ENCODE peak calls at places on chromosomes 4 and X, in six cellular contexts. Z is fibroblast of lung; B is ovary; X is heart left ventricle; Q is CD8-positive, alpha-beta memory T cell; P is kidney. N is an unnamed sample.

GRCh38 chr4:25253072-25253447 is 19.2 kb downstream of the PI4K2B start:
- DNase-seq in P (no peak), Z (no peak), Q (no peak), B (no peak), X (no peak), N (no peak)

GRCh38 chr4:31998807-31999206 is 1278.6 kb downstream of the PCDH7 start:
- DNase-seq in P (no peak), Q (no peak), B (no peak), Z (no peak), X (no peak), N (no peak)

GRCh38 chr4:169975837-169976796 is 50.1 kb downstream of the MFAP3L start:
- DNase-seq in B (no peak), X (no peak), P (no peak), Q (no peak), Z (no peak), N (no peak)

GRCh38 chr4:175823015-175823741 is 11.1 kb upstream of the GPM6A start:
- DNase-seq in Q (no peak), B (no peak), P (no peak), X (no peak), Z (no peak), N (no peak)

GRCh38 chr4:88320174-88320779 is 35.9 kb upstream of the PPM1K start:
- DNase-seq in B (no peak), P (no peak), Q (no peak), X (no peak), Z (peak), N (no peak)

GRCh38 chr4:185710487-185710995 is 101.5 kb downstream of the SORBS2 start:
- DNase-seq in Q (no peak), Z (no peak), P (no peak), X (no peak), B (no peak), N (no peak)

GRCh38 chrX:133749951-133750350 is 235.4 kb downstream of the GPC3 start:
- DNase-seq in B (no peak), Q (no peak), X (no peak), P (no peak), Z (no peak), N (no peak)

GRCh38 chr4:139523076-139523475 is 32.9 kb downstream of the SETD7 start:
- DNase-seq in Q (no peak), P (no peak), B (no peak), X (no peak), Z (no peak), N (no peak)

GRCh38 chr4:73885570-73886230 is 16.5 kb downstream of the CXCL1 start:
- DNase-seq in Z (no peak), Q (no peak), X (no peak), B (no peak), P (no peak), N (no peak)

GRCh38 chrX:117743469-117744251 is 372.9 kb downstream of the KLHL13 start:
- DNase-seq in P (no peak), X (no peak), Z (no peak), Q (no peak), B (no peak), N (peak)

GRCh38 chr4:127732623-127733199 is 2.5 kb downstream of the SLC25A31 start:
- DNase-seq in P (no peak), B (no peak), Q (no peak), X (no peak), Z (peak), N (no peak)

GRCh38 chrX:20829665-20830481 is 544.3 kb upstream of the CNKSR2 start:
- DNase-seq in B (no peak), X (no peak), Q (no peak), Z (peak), P (no peak), N (no peak)

GRCh38 chrX:24775891-24776290 is 82.2 kb downstream of the POLA1 start:
- DNase-seq in B (no peak), Q (no peak), X (no peak), Z (no peak), P (no peak), N (no peak)

GRCh38 chr4:2333916-2334644 is 72.2 kb upstream of the MXD4 start:
- DNase-seq in B (no peak), Q (no peak), Z (no peak), P (peak), X (no peak), N (no peak)

GRCh38 chr4:124640037-124640730 is 72.3 kb downstream of the ANKRD50 start:
- DNase-seq in Q (no peak), B (no peak), Z (peak), X (no peak), P (no peak), N (no peak)

GRCh38 chr4:186190456-186191265 is 706 bp upstream of the CYP4V2 start:
- DNase-seq in B (no peak), X (peak), Z (peak), P (peak), Q (peak), N (peak)

GRCh38 chr4:185755451-185755850 is 56.5 kb downstream of the SORBS2 start:
- DNase-seq in P (no peak), Q (no peak), Z (no peak), B (no peak), X (no peak), N (no peak)

GRCh38 chrX:154693394-154693793 is 40.0 kb upstream of the CTAG2 start:
- DNase-seq in X (no peak), Q (no peak), P (no peak), Z (no peak), B (no peak), N (no peak)
- H3K4me3 ChIP-seq in X (no peak), Q (no peak), P (no peak), Z (no peak), B (no peak), N (no peak)

DNA sequence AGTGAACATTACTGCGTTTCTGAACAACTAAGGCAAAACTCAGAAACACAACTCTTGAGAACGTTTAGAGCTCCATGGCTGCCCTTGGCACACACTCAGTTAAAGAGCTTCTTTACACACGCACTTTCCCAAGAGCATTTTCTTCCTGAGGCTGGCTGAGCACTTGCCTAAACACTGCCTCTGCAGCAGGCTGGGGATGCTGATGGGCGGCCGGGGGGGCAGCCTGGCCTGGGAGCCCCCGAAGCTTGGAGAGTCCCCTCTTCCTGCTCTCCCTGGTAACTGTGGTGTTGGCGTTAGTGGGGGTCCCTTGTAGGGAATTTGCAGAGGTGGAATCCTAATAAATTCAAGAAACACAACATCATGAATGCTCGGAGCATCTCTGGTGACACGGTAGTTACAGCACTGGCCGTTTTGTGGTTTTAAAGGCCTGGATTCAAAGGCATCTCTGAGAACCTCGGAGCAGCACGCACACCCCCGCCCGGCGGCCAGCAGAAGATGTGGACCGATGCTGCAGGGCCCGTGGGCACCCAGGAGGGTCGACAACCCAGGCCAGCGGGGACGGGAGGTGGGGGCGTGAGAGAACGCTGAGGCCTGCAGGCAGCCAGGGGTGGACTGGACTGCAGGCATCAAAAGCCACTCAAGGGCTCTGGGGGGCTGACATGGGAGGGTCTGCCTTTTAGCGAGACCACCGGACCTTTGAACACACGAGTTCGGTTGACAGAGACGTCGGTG is 45.4 kb downstream of the FGFRL1 start:
- DNase-seq in B (peak), Q (no peak), P (no peak), Z (no peak), X (peak), N (no peak)
- H3K27ac ChIP-seq in B (no peak), Q (no peak), P (no peak), Z (no peak), X (no peak), N (no peak)

GRCh38 chrX:56728752-56729151 is 291 bp upstream of the NBDY start:
- DNase-seq in P (no peak), Q (no peak), Z (peak), X (no peak), B (no peak), N (peak)
- H3K4me3 ChIP-seq in P (peak), Q (no peak), Z (peak), X (peak), B (peak), N (peak)

GRCh38 chrX:75074475-75074874 is 81.6 kb downstream of the ABCB7 start:
- DNase-seq in Z (no peak), B (no peak), X (no peak), P (no peak), Q (no peak), N (no peak)

GRCh38 chrX:75076429-75076828 is 79.7 kb downstream of the ABCB7 start:
- DNase-seq in B (no peak), Q (no peak), P (no peak), Z (no peak), X (no peak), N (no peak)

GRCh38 chrX:75067931-75068330 is 88.2 kb downstream of the ABCB7 start:
- DNase-seq in B (no peak), Q (no peak), X (no peak), P (no peak), Z (peak), N (no peak)

GRCh38 chrX:75071334-75071733 is 84.7 kb downstream of the ABCB7 start:
- DNase-seq in Z (no peak), X (no peak), B (no peak), Q (no peak), P (no peak), N (no peak)
- H3K27ac ChIP-seq in Z (no peak), X (no peak), B (no peak), Q (no peak), P (no peak), N (no peak)

DNA sequence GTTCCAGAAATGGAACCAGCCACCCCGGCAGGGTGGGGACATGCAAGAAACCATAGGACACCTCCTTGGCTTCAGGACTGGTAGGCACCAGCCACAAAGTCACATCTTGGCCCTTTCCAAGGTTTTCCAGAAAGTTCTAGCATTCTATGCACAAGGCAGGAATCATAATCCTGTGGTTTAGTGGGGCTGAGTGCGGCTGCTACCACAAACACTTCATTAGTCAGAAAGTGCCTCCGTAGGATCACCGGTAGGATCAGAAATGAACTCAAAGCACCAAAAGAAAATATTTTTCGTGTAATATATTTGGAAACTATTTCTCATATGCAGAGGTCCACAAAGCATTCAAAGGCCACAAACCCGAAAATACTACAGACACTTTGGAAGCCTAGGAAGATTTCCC is 191.7 kb downstream of the PTTG2 start:
- DNase-seq in P (no peak), B (no peak), Q (no peak), Z (no peak), X (no peak), N (no peak)
- H3K4me3 ChIP-seq in P (no peak), B (no peak), Q (no peak), Z (no peak), X (no peak), N (no peak)

GRCh38 chrX:111507931-111508330 is 3.5 kb upstream of the SERTM2 start:
- DNase-seq in Q (no peak), Z (no peak), X (no peak), P (no peak), B (no peak), N (no peak)
- H3K27ac ChIP-seq in Q (no peak), Z (no peak), X (no peak), P (no peak), B (no peak), N (no peak)

GRCh38 chr4:87045659-87046058 is 110.8 kb downstream of the AFF1 start:
- DNase-seq in B (no peak), Z (no peak), X (no peak), P (no peak), Q (no peak), N (no peak)
- H3K4me3 ChIP-seq in B (peak), Z (no peak), X (peak), P (no peak), Q (no peak), N (no peak)

GRCh38 chrX:55908685-55909212 is 191.2 kb downstream of the RRAGB start:
- DNase-seq in Q (no peak), P (peak), X (peak), Z (peak), B (peak), N (peak)

DNA sequence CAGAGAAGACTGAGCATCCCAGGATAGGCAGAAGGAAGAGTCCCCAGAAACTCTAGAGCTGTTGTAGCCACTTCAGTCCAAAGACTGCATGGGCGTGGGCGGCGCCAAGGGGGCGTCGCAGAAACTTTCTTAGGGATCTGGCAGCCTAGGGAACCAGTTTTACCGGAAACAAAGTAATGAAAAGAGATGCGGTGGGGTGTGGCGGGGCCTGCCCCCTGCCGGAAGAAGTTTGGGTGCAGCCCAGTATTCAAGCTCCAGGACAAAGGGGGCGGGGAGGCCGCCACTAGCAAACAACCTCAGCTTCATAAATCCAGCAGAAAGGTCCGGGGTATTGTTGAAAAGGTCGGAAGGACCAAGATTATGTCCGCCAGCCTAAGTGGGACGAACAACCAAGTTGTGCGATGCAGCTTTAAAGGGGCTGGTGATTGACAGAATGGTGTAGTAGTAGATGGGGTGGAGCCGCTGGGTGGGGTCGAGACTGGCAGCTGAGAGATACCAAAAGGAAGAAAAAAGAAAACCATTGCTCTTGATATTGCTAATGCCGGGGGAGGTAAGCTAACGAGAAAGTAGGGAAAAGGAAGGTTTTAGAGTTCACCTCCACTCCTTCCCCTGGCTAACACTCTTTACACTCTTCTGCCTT is 190.5 kb downstream of the RRAGB start:
- DNase-seq in X (peak), P (peak), Z (peak), Q (peak), B (peak), N (no peak)
- H3K27ac ChIP-seq in X (peak), P (peak), Z (no peak), Q (peak), B (peak), N (no peak)

GRCh38 chr4:5010984-5011383 is 8.3 kb downstream of the CYTL1 start:
- DNase-seq in P (no peak), Q (no peak), B (no peak), X (no peak), Z (no peak), N (no peak)
- H3K4me3 ChIP-seq in P (no peak), Q (no peak), B (no peak), X (no peak), Z (no peak), N (no peak)

GRCh38 chrX:129678176-129678880 is 23.6 kb upstream of the APLN start:
- DNase-seq in B (peak), X (peak), Z (peak), Q (peak), P (peak), N (no peak)
- H3K27ac ChIP-seq in B (peak), X (peak), Z (no peak), Q (no peak), P (peak), N (peak)